ENCODE peak calls at places on chromosomes 7 and 10, in five cellular contexts. Z is naive thymus-derived CD4-positive, alpha-beta T cell; D is BE2C; U is left ventricle myocardium inferior; Q is Peyer's patch. E is an unnamed sample. For H3K4me1, the result is how much of the 10 kb centered on the place peaks cover.

GRCh38 chr7:38492010-38492409 is 139.2 kb downstream of the AMPH start:
- DNase-seq in Q (no peak), Z (no peak), U (no peak), D (no peak), E (no peak)

GRCh38 chr7:90994121-90994520 is 270.1 kb upstream of the FZD1 start:
- DNase-seq in D (no peak), U (no peak), Q (no peak), Z (no peak), E (no peak)

GRCh38 chr7:115038158-115038557 is 116.3 kb downstream of the MDFIC start:
- DNase-seq in Q (no peak), D (no peak), Z (no peak), U (no peak), E (no peak)

GRCh38 chr7:16061630-16062029 is 359.7 kb downstream of the CRPPA start:
- DNase-seq in D (no peak), U (no peak), Z (no peak), Q (no peak), E (no peak)

GRCh38 chr10:75079436-75080083 is 31.9 kb upstream of the SAMD8 start:
- DNase-seq in Z (no peak), Q (no peak), D (no peak), U (no peak), E (no peak)

GRCh38 chr7:98107313-98107691 is 640 bp downstream of the LMTK2 start:
- DNase-seq in Q (no peak), D (peak), Z (no peak), U (no peak), E (peak)

GRCh38 chr7:47888371-47889265 is 59.6 kb downstream of the PKD1L1 start:
- DNase-seq in Q (no peak), U (no peak), D (no peak), Z (no peak), E (no peak)

GRCh38 chr7:45624392-45624760 is 50.2 kb downstream of the ADCY1 start:
- DNase-seq in D (no peak), Q (no peak), Z (no peak), U (no peak), E (peak)

GRCh38 chr7:1520574-1521234 is 9.8 kb upstream of the MAFK start:
- DNase-seq in U (no peak), Q (no peak), Z (no peak), D (no peak), E (no peak)

GRCh38 chr7:98395951-98396350 is 4.9 kb downstream of the BAIAP2L1 start:
- DNase-seq in Q (no peak), Z (no peak), D (no peak), U (no peak), E (no peak)

GRCh38 chr7:74203157-74203556 is 6.6 kb upstream of the LAT2 start:
- DNase-seq in Q (no peak), Z (no peak), D (peak), U (no peak), E (peak)

GRCh38 chr10:70053896-70054641 is 1.4 kb downstream of the MACROH2A2 start:
- DNase-seq in Z (no peak), Q (peak), D (peak), U (peak), E (peak)

GRCh38 chr10:43120948-43121290 is 17.3 kb upstream of the CSGALNACT2 start:
- DNase-seq in D (no peak), Z (peak), Q (no peak), U (no peak), E (peak)

GRCh38 chr10:119450606-119451304 is 91.8 kb downstream of the RGS10 start:
- DNase-seq in Z (no peak), Q (no peak), U (no peak), D (no peak), E (no peak)

GRCh38 chr10:43208147-43209063 is 58.5 kb downstream of the RASGEF1A start:
- DNase-seq in Z (no peak), Q (peak), U (peak), D (peak), E (no peak)

GRCh38 chr10:122112021-122112616 is 123.2 kb downstream of the TACC2 start:
- DNase-seq in Z (no peak), D (no peak), U (no peak), Q (no peak), E (peak)

GRCh38 chr10:43000651-43001426 is 76.0 kb upstream of the RET start:
- DNase-seq in Z (no peak), D (no peak), Q (peak), U (no peak), E (no peak)

GRCh38 chr7:2261611-2262010 is 19.6 kb downstream of the NUDT1 start:
- DNase-seq in Q (no peak), Z (peak), D (no peak), U (no peak), E (peak)

GRCh38 chr7:66054063-66054462 is 21.6 kb upstream of the ASL start:
- DNase-seq in D (no peak), Q (no peak), U (no peak), Z (no peak), E (no peak)

GRCh38 chr7:65448824-65449504 is 75.3 kb downstream of the ZNF92 start:
- DNase-seq in Q (no peak), U (no peak), D (no peak), Z (no peak), E (no peak)

GRCh38 chr10:26777686-26778085 is 80.2 kb downstream of the PDSS1 start:
- DNase-seq in Q (no peak), D (no peak), U (no peak), Z (no peak), E (no peak)

GRCh38 chr7:155793720-155794119 is 18.5 kb downstream of the SHH start:
- DNase-seq in Q (peak), Z (no peak), U (no peak), D (no peak), E (no peak)

GRCh38 chr7:2041496-2042367 is 191.0 kb downstream of the MAD1L1 start:
- DNase-seq in U (no peak), Q (peak), Z (no peak), D (peak), E (peak)

GRCh38 chr7:27150568-27151340 is 1.6 kb downstream of the HOXA3 start:
- DNase-seq in U (peak), Z (peak), D (peak), Q (peak), E (peak)

GRCh38 chr7:91671245-91671644 is 209.3 kb downstream of the MTERF1 start:
- DNase-seq in U (no peak), Q (no peak), D (no peak), Z (no peak), E (no peak)

GRCh38 chr7:134254311-134254710 is 62.4 kb downstream of the SLC35B4 start:
- DNase-seq in Z (no peak), Q (no peak), D (peak), U (no peak), E (no peak)

GRCh38 chr7:158858592-158859503 is 2.5 kb downstream of the DYNC2I1 start:
- DNase-seq in U (no peak), D (no peak), Z (no peak), Q (no peak), E (no peak)

GRCh38 chr10:20834825-20835224 is 62.3 kb downstream of the NEBL start:
- DNase-seq in U (no peak), D (no peak), Z (no peak), Q (no peak), E (no peak)

GRCh38 chr10:49161411-49161997 is 26.7 kb downstream of the TMEM273 start:
- DNase-seq in U (no peak), D (no peak), Q (no peak), Z (no peak), E (no peak)

GRCh38 chr10:30058570-30059132 is 735 bp downstream of the JCAD start:
- DNase-seq in Q (no peak), U (no peak), Z (no peak), D (no peak), E (no peak)

GRCh38 chr10:51986531-51986930 is 287.1 kb upstream of the CSTF2T start:
- DNase-seq in Q (no peak), Z (no peak), D (no peak), U (no peak), E (no peak)

GRCh38 chr7:24965831-24966708 is 13.9 kb downstream of the OSBPL3 start:
- DNase-seq in Z (no peak), U (peak), Q (peak), D (no peak), E (peak)

GRCh38 chr7:91079491-91079890 is 184.7 kb upstream of the FZD1 start:
- DNase-seq in Q (no peak), U (no peak), D (no peak), Z (no peak), E (no peak)

GRCh38 chr7:29300649-29301048 is 106.1 kb downstream of the CHN2 start:
- DNase-seq in D (no peak), Q (no peak), U (no peak), Z (no peak), E (no peak)

GRCh38 chr7:126026421-126027088 is 1096.9 kb upstream of the POT1 start:
- DNase-seq in Z (no peak), Q (no peak), D (no peak), U (no peak), E (no peak)

GRCh38 chr7:112453505-112454171 is 3.4 kb downstream of the IFRD1 start:
- DNase-seq in D (no peak), Z (no peak), U (no peak), Q (no peak), E (no peak)

GRCh38 chr7:93719546-93719945 is 145.0 kb upstream of the CALCR start:
- DNase-seq in Z (no peak), U (no peak), Q (no peak), D (no peak), E (no peak)

GRCh38 chr7:33716581-33717477 is 188.5 kb upstream of the BMPER start:
- DNase-seq in Q (no peak), D (no peak), U (no peak), Z (no peak), E (no peak)

GRCh38 chr7:33873518-33873917 is 31.8 kb upstream of the BMPER start:
- DNase-seq in D (no peak), Z (no peak), U (no peak), Q (no peak), E (no peak)

GRCh38 chr10:61787170-61787569 is 114.3 kb upstream of the ARID5B start:
- DNase-seq in U (no peak), D (no peak), Q (no peak), Z (no peak), E (no peak)

GRCh38 chr10:98534046-98534445 is 87.3 kb upstream of the HPS1 start:
- DNase-seq in Z (no peak), Q (no peak), D (no peak), U (no peak), E (no peak)

GRCh38 chr10:98528785-98529183 is 82.0 kb upstream of the HPS1 start:
- DNase-seq in Q (no peak), Z (no peak), D (no peak), U (no peak), E (no peak)

DNA sequence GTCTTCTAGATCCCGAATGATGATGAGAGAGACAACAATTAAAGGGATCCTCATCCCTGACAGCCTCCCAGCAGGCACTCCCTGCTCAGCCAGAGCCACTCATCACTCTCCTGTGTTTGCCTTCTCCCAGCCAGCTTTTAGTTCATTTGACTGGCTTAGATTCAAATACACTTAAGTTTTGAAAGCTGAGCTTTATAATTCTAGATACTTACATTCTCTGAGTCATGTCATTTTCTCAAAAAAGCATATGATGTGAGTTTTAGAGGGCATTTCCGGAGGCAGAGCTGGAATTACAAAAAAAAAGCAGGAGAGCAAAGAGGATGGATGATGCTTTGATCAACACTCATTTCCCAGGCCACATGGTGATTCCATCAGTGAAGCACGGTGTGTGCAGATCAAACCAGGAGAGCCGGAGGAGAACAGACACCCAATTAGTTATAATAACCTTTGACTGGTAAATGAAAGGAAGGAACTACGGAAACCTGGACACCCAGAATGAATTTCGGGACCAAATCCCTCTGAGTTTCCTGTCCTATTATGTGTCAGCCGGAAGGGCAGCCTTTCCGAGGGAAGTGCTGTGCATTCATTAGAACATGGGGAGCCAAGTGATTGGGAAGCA is 81.5 kb upstream of the HPS1 start:
- DNase-seq in U (no peak), Z (no peak), D (no peak), Q (no peak), E (no peak)
- H3K4me1 ChIP-seq in U (under half), Z (under half), D (under half), Q (under half), E (under half)

GRCh38 chr10:6058677-6059475 is 3.3 kb downstream of the IL2RA start:
- DNase-seq in Q (no peak), D (no peak), Z (no peak), U (no peak), E (no peak)
- H3K4me1 ChIP-seq in Q (under half), D (under half), Z (under half), U (under half), E (under half)

DNA sequence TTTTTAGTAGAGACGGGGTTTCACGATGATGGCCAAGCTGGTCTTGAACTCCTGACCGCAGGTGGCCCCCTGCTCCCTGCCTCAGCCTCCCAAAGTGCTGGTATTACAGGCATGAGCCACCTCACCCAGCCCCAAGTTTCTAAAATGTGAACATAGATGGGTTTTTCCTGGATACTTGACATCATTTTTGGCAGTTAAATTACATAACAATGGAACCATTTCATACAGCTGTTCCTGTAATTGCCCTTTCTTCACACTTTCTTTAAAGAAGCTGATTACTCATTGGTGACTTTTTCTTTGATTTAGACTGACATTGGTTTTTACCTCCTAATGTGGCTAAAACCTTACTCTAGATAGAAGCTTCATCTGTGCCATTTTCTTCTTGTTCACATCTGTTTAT is 5.9 kb downstream of the ZKSCAN1 start:
- DNase-seq in D (no peak), Q (no peak), U (no peak), Z (no peak), E (no peak)
- H3K4me1 ChIP-seq in D (under half), Q (under half), U (under half), Z (under half), E (under half)

DNA sequence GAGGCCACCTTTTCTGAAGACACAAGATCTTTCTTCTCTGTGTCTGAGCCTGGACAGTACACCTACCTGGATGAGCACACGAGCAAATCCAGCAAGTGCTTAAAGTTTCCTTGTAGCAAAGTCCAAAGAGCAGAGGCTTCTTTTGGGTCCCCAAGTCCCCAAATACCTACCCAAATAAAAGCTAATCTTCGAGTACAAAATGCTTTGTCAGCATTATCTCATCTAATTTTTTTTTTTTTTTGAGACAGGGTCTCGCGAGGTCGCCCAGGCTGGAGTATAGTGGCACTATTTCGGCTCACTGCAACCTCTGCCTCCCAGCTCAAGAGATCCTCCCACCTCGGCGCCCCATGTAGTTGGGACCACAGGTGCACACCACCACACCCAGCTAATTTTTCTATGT is 24.6 kb downstream of the MYOF start:
- DNase-seq in D (no peak), Q (no peak), U (no peak), Z (no peak), E (no peak)
- H3K4me1 ChIP-seq in D (under half), Q (under half), U (under half), Z (under half), E (under half)

DNA sequence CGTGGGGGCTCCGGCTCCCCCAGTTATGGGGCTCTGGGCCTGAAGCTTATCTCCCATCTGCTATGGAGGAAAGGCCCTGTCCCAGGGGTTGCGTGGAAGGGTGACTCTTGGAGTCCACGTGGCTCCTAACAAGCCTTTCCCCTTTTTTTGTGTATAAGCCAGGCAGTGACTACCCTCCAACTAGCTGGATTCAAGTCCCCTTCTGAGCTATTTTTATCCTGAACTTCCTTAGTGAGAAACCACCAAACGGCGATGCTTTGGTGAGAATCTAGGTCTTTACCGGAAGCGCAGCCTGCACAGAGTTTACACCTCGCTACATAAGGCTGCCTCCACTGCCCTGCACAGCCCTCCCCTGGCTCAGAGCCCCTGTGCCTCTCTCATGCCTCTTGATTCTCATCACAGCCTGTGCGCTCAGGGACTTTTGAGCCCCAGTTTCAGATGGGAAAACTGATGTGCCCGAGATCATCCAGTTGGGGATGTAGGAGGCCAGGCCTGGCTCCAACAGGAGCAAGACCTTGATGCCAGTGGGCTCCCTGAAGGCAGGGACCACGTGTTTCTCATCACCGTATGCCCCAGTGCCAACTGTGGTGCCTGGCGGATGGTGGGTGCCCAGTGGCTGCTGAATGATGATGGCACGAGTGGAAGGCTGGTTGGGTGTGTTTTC is 102.3 kb upstream of the PPIF start:
- DNase-seq in D (no peak), Q (no peak), U (no peak), Z (peak), E (peak)
- H3K4me1 ChIP-seq in D (half or more), Q (half or more), U (half or more), Z (half or more), E (under half)

DNA sequence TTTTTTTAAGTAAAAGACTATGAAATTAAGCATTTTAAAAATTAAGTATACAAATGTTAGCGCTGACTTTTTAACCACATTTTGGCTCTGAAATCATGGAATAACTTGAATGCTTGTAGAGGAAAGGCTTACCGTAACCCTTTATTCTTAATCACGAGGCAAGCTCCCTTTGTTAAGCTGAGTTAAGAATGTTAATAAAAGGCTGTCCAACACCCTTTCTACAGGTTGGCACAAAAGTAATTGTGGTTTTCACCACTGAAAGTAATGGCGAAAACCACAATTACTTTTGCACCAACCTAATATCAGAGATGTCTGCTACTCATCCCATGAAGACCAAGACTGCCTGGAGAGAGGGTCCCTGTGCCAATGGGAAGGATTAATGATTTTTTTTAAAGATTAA is 70.6 kb downstream of the STK17A start:
- DNase-seq in D (no peak), U (no peak), Q (no peak), Z (no peak), E (no peak)
- H3K4me1 ChIP-seq in D (under half), U (under half), Q (under half), Z (half or more), E (under half)